ENCODE peak calls at places on chromosome 21, in ten cellular contexts. One of them, this sample, is unnamed.

GRCh38 chr21:43306911-43307676 is 119.8 kb downstream of the SIK1 start:
- DNase-seq in brain microvascular endothelial cell: peak; percentile 23
- DNase-seq in heart left ventricle: peak; percentile 86
- DNase-seq in HCT116: no peak
- DNase-seq in BE2C: peak; percentile 71
- DNase-seq in GM10248: peak; percentile 76
- DNase-seq in AG09319: no peak
- DNase-seq in stomach: peak; percentile 76
- DNase-seq in HFFc6: peak; percentile 56
- DNase-seq in RWPE1: peak; percentile 89
- DNase-seq in this sample: no peak

GRCh38 chr21:14418920-14419319 is 36.0 kb upstream of the HSPA13 start:
- DNase-seq in brain microvascular endothelial cell: no peak
- DNase-seq in heart left ventricle: no peak
- DNase-seq in HCT116: no peak
- DNase-seq in BE2C: no peak
- DNase-seq in GM10248: no peak
- DNase-seq in AG09319: no peak
- DNase-seq in stomach: no peak
- DNase-seq in HFFc6: no peak
- DNase-seq in RWPE1: no peak
- DNase-seq in this sample: no peak

GRCh38 chr21:16535100-16535418 is 805.3 kb downstream of the USP25 start:
- DNase-seq in brain microvascular endothelial cell: no peak
- DNase-seq in heart left ventricle: peak; percentile 86
- DNase-seq in HCT116: no peak
- DNase-seq in BE2C: peak; percentile 71
- DNase-seq in GM10248: no peak
- DNase-seq in AG09319: peak; percentile 45
- DNase-seq in stomach: peak; percentile 30
- DNase-seq in HFFc6: peak; percentile 87
- DNase-seq in RWPE1: no peak
- DNase-seq in this sample: peak; percentile 87

GRCh38 chr21:38965910-38966504 is 160.3 kb downstream of the ETS2 start:
- DNase-seq in brain microvascular endothelial cell: peak; percentile 16
- DNase-seq in heart left ventricle: no peak
- DNase-seq in HCT116: no peak
- DNase-seq in BE2C: peak; percentile 72
- DNase-seq in GM10248: no peak
- DNase-seq in AG09319: no peak
- DNase-seq in stomach: peak; percentile 81
- DNase-seq in HFFc6: peak; percentile 76
- DNase-seq in RWPE1: no peak
- DNase-seq in this sample: peak; percentile 69

GRCh38 chr21:45146801-45147200 is 72.4 kb downstream of the ADARB1 start:
- DNase-seq in brain microvascular endothelial cell: no peak
- DNase-seq in heart left ventricle: no peak
- DNase-seq in HCT116: no peak
- DNase-seq in BE2C: no peak
- DNase-seq in GM10248: no peak
- DNase-seq in AG09319: no peak
- DNase-seq in stomach: no peak
- DNase-seq in HFFc6: no peak
- DNase-seq in RWPE1: no peak
- DNase-seq in this sample: no peak

GRCh38 chr21:27108228-27108627 is 141.3 kb upstream of the ADAMTS5 start:
- DNase-seq in brain microvascular endothelial cell: peak; percentile 9
- DNase-seq in heart left ventricle: no peak
- DNase-seq in HCT116: no peak
- DNase-seq in BE2C: no peak
- DNase-seq in GM10248: no peak
- DNase-seq in AG09319: peak; percentile 25
- DNase-seq in stomach: no peak
- DNase-seq in HFFc6: peak; percentile 13
- DNase-seq in RWPE1: no peak
- DNase-seq in this sample: no peak

GRCh38 chr21:45324430-45325205 is 36.9 kb upstream of the POFUT2 start:
- DNase-seq in brain microvascular endothelial cell: no peak
- DNase-seq in heart left ventricle: peak; percentile 30
- DNase-seq in HCT116: no peak
- DNase-seq in BE2C: peak; percentile 20
- DNase-seq in GM10248: no peak
- DNase-seq in AG09319: no peak
- DNase-seq in stomach: no peak
- DNase-seq in HFFc6: no peak
- DNase-seq in RWPE1: no peak
- DNase-seq in this sample: no peak

GRCh38 chr21:16514316-16514715 is 784.5 kb downstream of the USP25 start:
- DNase-seq in brain microvascular endothelial cell: no peak
- DNase-seq in heart left ventricle: no peak
- DNase-seq in HCT116: no peak
- DNase-seq in BE2C: no peak
- DNase-seq in GM10248: no peak
- DNase-seq in AG09319: no peak
- DNase-seq in stomach: no peak
- DNase-seq in HFFc6: no peak
- DNase-seq in RWPE1: no peak
- DNase-seq in this sample: no peak

GRCh38 chr21:36990508-36991205 is 15.8 kb upstream of the RIPPLY3 start:
- DNase-seq in brain microvascular endothelial cell: no peak
- DNase-seq in heart left ventricle: no peak
- DNase-seq in HCT116: no peak
- DNase-seq in BE2C: no peak
- DNase-seq in GM10248: no peak
- DNase-seq in AG09319: no peak
- DNase-seq in stomach: no peak
- DNase-seq in HFFc6: no peak
- DNase-seq in RWPE1: peak; percentile 75
- DNase-seq in this sample: no peak

GRCh38 chr21:25953659-25954058 is 216.9 kb downstream of the APP start:
- DNase-seq in brain microvascular endothelial cell: no peak
- DNase-seq in heart left ventricle: no peak
- DNase-seq in HCT116: no peak
- DNase-seq in BE2C: no peak
- DNase-seq in GM10248: no peak
- DNase-seq in AG09319: no peak
- DNase-seq in stomach: no peak
- DNase-seq in HFFc6: no peak
- DNase-seq in RWPE1: no peak
- DNase-seq in this sample: peak; percentile 61

GRCh38 chr21:28608646-28609045 is 384.0 kb downstream of the LTN1 start:
- DNase-seq in brain microvascular endothelial cell: no peak
- DNase-seq in heart left ventricle: no peak
- DNase-seq in HCT116: no peak
- DNase-seq in BE2C: no peak
- DNase-seq in GM10248: no peak
- DNase-seq in AG09319: no peak
- DNase-seq in stomach: no peak
- DNase-seq in HFFc6: no peak
- DNase-seq in RWPE1: no peak
- DNase-seq in this sample: peak; percentile 20

GRCh38 chr21:36209626-36210171 is 53.1 kb downstream of the DOP1B start:
- DNase-seq in brain microvascular endothelial cell: peak; percentile 42
- DNase-seq in heart left ventricle: no peak
- DNase-seq in HCT116: peak; percentile 73
- DNase-seq in BE2C: peak; percentile 27
- DNase-seq in GM10248: peak; percentile 55
- DNase-seq in AG09319: peak; percentile 36
- DNase-seq in stomach: peak; percentile 70
- DNase-seq in HFFc6: peak; percentile 68
- DNase-seq in RWPE1: peak; percentile 55
- DNase-seq in this sample: peak; percentile 85

GRCh38 chr21:45262041-45262581 is 25.6 kb downstream of the POFUT2 start:
- DNase-seq in brain microvascular endothelial cell: no peak
- DNase-seq in heart left ventricle: no peak
- DNase-seq in HCT116: no peak
- DNase-seq in BE2C: no peak
- DNase-seq in GM10248: no peak
- DNase-seq in AG09319: no peak
- DNase-seq in stomach: peak; percentile 10
- DNase-seq in HFFc6: no peak
- DNase-seq in RWPE1: no peak
- DNase-seq in this sample: no peak

GRCh38 chr21:38538353-38538752 is 40.1 kb upstream of the ERG start:
- DNase-seq in brain microvascular endothelial cell: no peak
- DNase-seq in heart left ventricle: no peak
- DNase-seq in HCT116: no peak
- DNase-seq in BE2C: no peak
- DNase-seq in GM10248: no peak
- DNase-seq in AG09319: no peak
- DNase-seq in stomach: no peak
- DNase-seq in HFFc6: no peak
- DNase-seq in RWPE1: no peak
- DNase-seq in this sample: no peak

GRCh38 chr21:24179110-24179509 is 1428.2 kb downstream of the MRPL39 start:
- DNase-seq in brain microvascular endothelial cell: no peak
- DNase-seq in heart left ventricle: no peak
- DNase-seq in HCT116: no peak
- DNase-seq in BE2C: no peak
- DNase-seq in GM10248: no peak
- DNase-seq in AG09319: no peak
- DNase-seq in stomach: no peak
- DNase-seq in HFFc6: no peak
- DNase-seq in RWPE1: no peak
- DNase-seq in this sample: no peak

GRCh38 chr21:32991299-32991850 is 34.4 kb upstream of the OLIG2 start:
- DNase-seq in brain microvascular endothelial cell: no peak
- DNase-seq in heart left ventricle: no peak
- DNase-seq in HCT116: no peak
- DNase-seq in BE2C: no peak
- DNase-seq in GM10248: no peak
- DNase-seq in AG09319: no peak
- DNase-seq in stomach: no peak
- DNase-seq in HFFc6: no peak
- DNase-seq in RWPE1: no peak
- DNase-seq in this sample: no peak

GRCh38 chr21:32993894-32994293 is 31.8 kb upstream of the OLIG2 start:
- DNase-seq in brain microvascular endothelial cell: no peak
- DNase-seq in heart left ventricle: no peak
- DNase-seq in HCT116: no peak
- DNase-seq in BE2C: no peak
- DNase-seq in GM10248: no peak
- DNase-seq in AG09319: no peak
- DNase-seq in stomach: no peak
- DNase-seq in HFFc6: no peak
- DNase-seq in RWPE1: no peak
- DNase-seq in this sample: no peak

GRCh38 chr21:32990666-32991065 is 35.1 kb upstream of the OLIG2 start:
- DNase-seq in brain microvascular endothelial cell: no peak
- DNase-seq in heart left ventricle: no peak
- DNase-seq in HCT116: no peak
- DNase-seq in BE2C: no peak
- DNase-seq in GM10248: no peak
- DNase-seq in AG09319: no peak
- DNase-seq in stomach: no peak
- DNase-seq in HFFc6: no peak
- DNase-seq in RWPE1: no peak
- DNase-seq in this sample: no peak

DNA sequence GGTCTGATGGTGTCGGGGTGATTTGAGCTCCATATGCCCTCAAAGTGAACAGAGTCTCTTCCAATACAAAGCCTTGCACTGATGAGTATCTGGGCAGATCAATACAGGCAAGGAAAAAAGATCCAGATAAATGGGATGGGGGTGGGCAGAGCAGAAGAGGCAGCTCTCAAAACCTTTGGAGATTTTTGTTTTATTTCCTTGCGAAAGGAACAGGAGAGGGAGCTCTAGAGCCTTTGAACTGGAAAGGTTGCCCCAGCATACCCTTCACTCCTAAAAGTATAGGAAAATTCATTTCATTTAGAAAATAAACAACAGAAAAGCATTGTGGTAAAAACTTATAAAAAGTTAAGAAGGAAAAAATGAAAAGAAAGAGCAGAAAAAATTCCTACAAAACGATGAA is 31.4 kb upstream of the OLIG2 start:
- DNase-seq in brain microvascular endothelial cell: peak; percentile 11
- DNase-seq in heart left ventricle: no peak
- DNase-seq in HCT116: no peak
- DNase-seq in BE2C: no peak
- DNase-seq in GM10248: no peak
- DNase-seq in AG09319: peak; percentile 1
- DNase-seq in stomach: no peak
- DNase-seq in HFFc6: peak; percentile 21
- DNase-seq in RWPE1: peak; percentile 11
- DNase-seq in this sample: peak; percentile 16
- TF ChIP-seq CTCF in brain microvascular endothelial cell: peak; percentile 69
- TF ChIP-seq CTCF in heart left ventricle: peak; percentile 24
- TF ChIP-seq CTCF in HCT116: peak; percentile 69
- TF ChIP-seq CTCF in BE2C: peak; percentile 52
- TF ChIP-seq CTCF in GM10248: peak; percentile 11
- TF ChIP-seq CTCF in AG09319: peak; percentile 42
- TF ChIP-seq CTCF in stomach: no peak
- TF ChIP-seq CTCF in HFFc6: peak; percentile 73
- TF ChIP-seq CTCF in RWPE1: peak; percentile 18
- TF ChIP-seq CTCF in this sample: peak; percentile 41

GRCh38 chr21:19475525-19475924 is 1071.9 kb upstream of the TMPRSS15 start:
- DNase-seq in brain microvascular endothelial cell: no peak
- DNase-seq in heart left ventricle: no peak
- DNase-seq in HCT116: no peak
- DNase-seq in BE2C: no peak
- DNase-seq in GM10248: no peak
- DNase-seq in AG09319: no peak
- DNase-seq in stomach: no peak
- DNase-seq in HFFc6: no peak
- DNase-seq in RWPE1: no peak
- DNase-seq in this sample: no peak
- TF ChIP-seq CTCF in brain microvascular endothelial cell: no peak
- TF ChIP-seq CTCF in heart left ventricle: no peak
- TF ChIP-seq CTCF in HCT116: no peak
- TF ChIP-seq CTCF in BE2C: no peak
- TF ChIP-seq CTCF in GM10248: no peak
- TF ChIP-seq CTCF in AG09319: no peak
- TF ChIP-seq CTCF in stomach: no peak
- TF ChIP-seq CTCF in HFFc6: no peak
- TF ChIP-seq CTCF in RWPE1: no peak
- TF ChIP-seq CTCF in this sample: no peak

DNA sequence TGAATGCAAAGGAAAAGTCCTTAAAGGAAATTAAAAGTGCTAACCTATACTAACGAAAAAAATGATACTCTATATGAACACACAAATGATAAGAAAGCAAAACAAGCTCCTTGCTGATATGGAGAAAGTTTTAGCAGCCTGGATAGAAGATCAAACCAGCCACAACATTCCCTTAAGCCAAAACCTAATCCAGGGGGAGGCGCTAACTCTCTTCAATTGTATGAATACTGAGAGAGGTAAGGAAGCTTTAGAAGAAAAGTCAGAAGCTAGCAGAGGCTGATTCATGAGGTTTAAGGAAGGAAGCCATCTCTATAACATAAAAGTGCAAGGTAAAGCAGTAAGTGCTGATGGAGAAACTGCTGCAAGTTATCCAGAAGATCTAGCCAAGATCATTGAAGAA is 3.4 kb downstream of the KRTAP23-1 start:
- DNase-seq in brain microvascular endothelial cell: no peak
- DNase-seq in heart left ventricle: no peak
- DNase-seq in HCT116: no peak
- DNase-seq in BE2C: no peak
- DNase-seq in GM10248: no peak
- DNase-seq in AG09319: no peak
- DNase-seq in stomach: no peak
- DNase-seq in HFFc6: no peak
- DNase-seq in RWPE1: no peak
- DNase-seq in this sample: no peak
- TF ChIP-seq CTCF in brain microvascular endothelial cell: no peak
- TF ChIP-seq CTCF in heart left ventricle: no peak
- TF ChIP-seq CTCF in HCT116: no peak
- TF ChIP-seq CTCF in BE2C: no peak
- TF ChIP-seq CTCF in GM10248: no peak
- TF ChIP-seq CTCF in AG09319: no peak
- TF ChIP-seq CTCF in stomach: no peak
- TF ChIP-seq CTCF in HFFc6: no peak
- TF ChIP-seq CTCF in RWPE1: no peak
- TF ChIP-seq CTCF in this sample: no peak

GRCh38 chr21:22083899-22084298 is 1085.7 kb downstream of the NCAM2 start:
- DNase-seq in brain microvascular endothelial cell: no peak
- DNase-seq in heart left ventricle: no peak
- DNase-seq in HCT116: no peak
- DNase-seq in BE2C: no peak
- DNase-seq in GM10248: no peak
- DNase-seq in AG09319: no peak
- DNase-seq in stomach: no peak
- DNase-seq in HFFc6: no peak
- DNase-seq in RWPE1: no peak
- DNase-seq in this sample: no peak
- TF ChIP-seq CTCF in brain microvascular endothelial cell: no peak
- TF ChIP-seq CTCF in heart left ventricle: no peak
- TF ChIP-seq CTCF in HCT116: no peak
- TF ChIP-seq CTCF in BE2C: no peak
- TF ChIP-seq CTCF in GM10248: no peak
- TF ChIP-seq CTCF in AG09319: no peak
- TF ChIP-seq CTCF in stomach: no peak
- TF ChIP-seq CTCF in HFFc6: no peak
- TF ChIP-seq CTCF in RWPE1: no peak
- TF ChIP-seq CTCF in this sample: no peak